ENCODE peak calls at places on chromosome 6, in five cellular contexts. Q is IMR-90, U is mucosa of descending colon, A is Ammon's horn, R is choroid plexus epithelial cell. J is an unnamed sample.

GRCh38 chr6:139381216-139381615 is 6.8 kb upstream of the CITED2 start:
- DNase-seq in A (no peak), R (peak), U (no peak), Q (peak), J (no peak)

GRCh38 chr6:146369866-146370265 is 173.8 kb upstream of the RAB32 start:
- DNase-seq in Q (no peak), R (no peak), A (no peak), U (no peak), J (no peak)

GRCh38 chr6:131685266-131685780 is 15.9 kb downstream of the OR2A4 start:
- DNase-seq in A (no peak), U (no peak), R (no peak), Q (no peak), J (no peak)

GRCh38 chr6:19382676-19383075 is 454.5 kb upstream of the ID4 start:
- DNase-seq in U (no peak), Q (no peak), R (no peak), A (no peak), J (no peak)

GRCh38 chr6:132703936-132704335 is 9.9 kb downstream of the VNN1 start:
- DNase-seq in Q (peak), A (no peak), R (peak), U (no peak), J (no peak)

GRCh38 chr6:142568857-142569597 is 267.2 kb downstream of the ADGRG6 start:
- DNase-seq in Q (peak), R (peak), U (no peak), A (no peak), J (no peak)

GRCh38 chr6:28981391-28981832 is 23.7 kb downstream of the ZNF311 start:
- DNase-seq in U (peak), Q (peak), A (peak), R (peak), J (no peak)

GRCh38 chr6:28838289-28838633 is 85.5 kb downstream of the TRIM27 start:
- DNase-seq in A (peak), R (peak), Q (peak), U (peak), J (peak)

GRCh38 chr6:169664227-169664626 is 37.6 kb downstream of the WDR27 start:
- DNase-seq in Q (no peak), U (no peak), A (no peak), R (no peak), J (no peak)

GRCh38 chr6:36755435-36756348 is 58.1 kb downstream of the RAB44 start:
- DNase-seq in A (no peak), R (peak), Q (peak), U (no peak), J (no peak)

GRCh38 chr6:155188707-155189496 is 74.9 kb upstream of the CLDN20 start:
- DNase-seq in R (peak), U (no peak), Q (peak), A (peak), J (peak)

GRCh38 chr6:139235666-139236065 is 56.1 kb downstream of the TXLNB start:
- DNase-seq in R (no peak), U (no peak), Q (no peak), A (no peak), J (no peak)

GRCh38 chr6:26272171-26272631 is 92.8 kb upstream of the BTN3A2 start:
- DNase-seq in Q (no peak), R (peak), U (peak), A (peak), J (no peak)

GRCh38 chr6:155315516-155315871 is 1.2 kb upstream of the TFB1M start:
- DNase-seq in Q (no peak), U (no peak), A (no peak), R (peak), J (peak)

GRCh38 chr6:162099685-162100084 is 627.9 kb downstream of the PRKN start:
- DNase-seq in R (peak), A (no peak), Q (peak), U (no peak), J (no peak)

GRCh38 chr6:167548451-167548850 is 223.6 kb downstream of the TTLL2 start:
- DNase-seq in R (no peak), A (no peak), U (no peak), Q (no peak), J (no peak)

GRCh38 chr6:30156262-30156599 is 4.8 kb downstream of the TRIM10 start:
- DNase-seq in Q (no peak), U (peak), A (no peak), R (peak), J (no peak)

GRCh38 chr6:146785001-146785585 is 186.3 kb downstream of the ADGB start:
- DNase-seq in U (no peak), R (peak), Q (peak), A (peak), J (peak)

GRCh38 chr6:93675856-93676255 is 256.5 kb upstream of the EPHA7 start:
- DNase-seq in U (no peak), A (no peak), R (no peak), Q (no peak), J (no peak)

GRCh38 chr6:37051138-37052026 is 45.9 kb downstream of the FGD2 start:
- DNase-seq in U (peak), Q (peak), A (peak), R (peak), J (peak)

GRCh38 chr6:40540790-40541189 is 46.4 kb downstream of the LRFN2 start:
- DNase-seq in A (no peak), Q (no peak), R (no peak), U (no peak), J (no peak)

GRCh38 chr6:106069478-106069877 is 16.7 kb upstream of the PRDM1 start:
- DNase-seq in R (peak), A (no peak), U (no peak), Q (peak), J (no peak)

GRCh38 chr6:56618050-56618449 is 24.6 kb downstream of the DST start:
- DNase-seq in R (no peak), U (no peak), A (no peak), Q (no peak), J (no peak)

GRCh38 chr6:43746613-43747101 is 23.4 kb upstream of the VEGFA start:
- DNase-seq in A (no peak), U (no peak), Q (no peak), R (no peak), J (no peak)

GRCh38 chr6:81204741-81205140 is 547.7 kb downstream of the TENT5A start:
- DNase-seq in Q (no peak), U (no peak), A (no peak), R (peak), J (no peak)

GRCh38 chr6:107646176-107646575 is 156.3 kb downstream of the SOBP start:
- DNase-seq in R (no peak), U (no peak), A (no peak), Q (no peak), J (no peak)

GRCh38 chr6:142088858-142089216 is 43.9 kb upstream of the GJE1 start:
- DNase-seq in Q (peak), A (no peak), R (peak), U (no peak), J (no peak)

GRCh38 chr6:5344038-5344437 is 82.7 kb downstream of the FARS2 start:
- DNase-seq in U (no peak), A (no peak), Q (no peak), R (no peak), J (no peak)

GRCh38 chr6:157768863-157769551 is 54.0 kb upstream of the SNX9 start:
- DNase-seq in U (no peak), Q (no peak), A (no peak), R (no peak), J (no peak)

J was measured in pons.